ENCODE peak calls at places on chromosomes 1 and 21, in four cellular contexts. Y, P, A and I are unnamed samples.

GRCh38 chr1:89351622-89352311 is 12.1 kb upstream of the GBP6 start:
- DNase-seq in Y (no peak), P (no peak), A (no peak), I (no peak)

GRCh38 chr1:206770531-206771352 is at the start of gene IL19:
- DNase-seq in Y (no peak), P (no peak), A (no peak), I (no peak)

GRCh38 chr1:16082283-16083038 is 9.0 kb upstream of the FAM131C start:
- DNase-seq in Y (peak), P (peak), A (no peak), I (peak)

GRCh38 chr1:171699526-171699925 is 42.3 kb downstream of the VAMP4 start:
- DNase-seq in Y (no peak), P (no peak), A (no peak), I (peak)

GRCh38 chr1:101382135-101382534 is 145.3 kb downstream of the S1PR1 start:
- DNase-seq in Y (no peak), P (no peak), A (no peak), I (no peak)

GRCh38 chr1:151171190-151171589 is 4.6 kb downstream of the TMOD4 start:
- DNase-seq in Y (no peak), P (no peak), A (no peak), I (no peak)

GRCh38 chr1:244272471-244273261 is 179.0 kb downstream of the ADSS2 start:
- DNase-seq in Y (peak), P (peak), A (no peak), I (peak)

GRCh38 chr1:247421074-247421473 is 5.1 kb downstream of the NLRP3 start:
- DNase-seq in Y (no peak), P (no peak), A (no peak), I (no peak)

GRCh38 chr1:26686795-26687194 is 9.0 kb upstream of the ARID1A start:
- DNase-seq in Y (no peak), P (no peak), A (no peak), I (no peak)

GRCh38 chr1:151549199-151549598 is 9.1 kb downstream of the TUFT1 start:
- DNase-seq in Y (no peak), P (no peak), A (no peak), I (no peak)

GRCh38 chr21:44579833-44580144 is 615 bp downstream of the KRTAP10-5 start:
- DNase-seq in Y (no peak), P (no peak), A (no peak), I (no peak)

GRCh38 chr21:44057960-44058651 is 46.0 kb downstream of the TRAPPC10 start:
- DNase-seq in Y (no peak), P (no peak), A (no peak), I (no peak)

GRCh38 chr1:4754816-4755215 is 100.4 kb downstream of the AJAP1 start:
- DNase-seq in Y (no peak), P (no peak), A (no peak), I (no peak)